ENCODE peak calls at places on chromosomes 5 and 9, in ten cellular contexts. W, Z, V, X, I, S, L, J, E and Q are unnamed samples.

GRCh38 chr5:88677943-88678779 is 204.8 kb downstream of the MEF2C start:
- DNase-seq in L (peak), X (no peak), I (no peak), S (no peak), V (no peak), Z (no peak), E (no peak), W (peak), J (no peak), Q (peak)

GRCh38 chr5:84322646-84323045 is 62.0 kb downstream of the EDIL3 start:
- DNase-seq in S (no peak), X (no peak), V (no peak), W (no peak), E (no peak), I (no peak), J (no peak), Z (no peak), L (no peak), Q (no peak)

GRCh38 chr5:10400834-10401233 is 40.8 kb upstream of the ROPN1L start:
- DNase-seq in L (no peak), W (no peak), E (no peak), X (no peak), Z (peak), J (peak), S (no peak), V (no peak), I (no peak), Q (no peak)

GRCh38 chr5:113487779-113488644 is at the start of gene MCC:
- DNase-seq in X (no peak), L (peak), J (peak), V (peak), I (peak), W (peak), Z (peak), E (peak), S (peak), Q (peak)

GRCh38 chr5:82719368-82719767 is 357.8 kb downstream of the TMEM167A start:
- DNase-seq in V (no peak), E (no peak), I (no peak), Z (no peak), J (peak), W (no peak), X (no peak), S (no peak), L (peak), Q (peak)

GRCh38 chr5:150542933-150543445 is 35.1 kb downstream of the NDST1 start:
- DNase-seq in I (no peak), S (no peak), V (no peak), E (no peak), J (no peak), Z (no peak), L (no peak), W (no peak), X (no peak), Q (no peak)

GRCh38 chr9:126463426-126463825 is 136.8 kb downstream of the MVB12B start:
- DNase-seq in W (no peak), X (no peak), V (no peak), S (no peak), Z (no peak), E (no peak), J (no peak), I (no peak), L (no peak), Q (no peak)

GRCh38 chr9:99140685-99141314 is 35.9 kb downstream of the TGFBR1 start:
- DNase-seq in X (peak), Z (peak), J (peak), I (no peak), E (peak), L (peak), V (peak), S (peak), W (no peak), Q (peak)

GRCh38 chr5:142587354-142587965 is 98.4 kb downstream of the FGF1 start:
- DNase-seq in S (peak), X (peak), E (peak), J (peak), L (peak), V (peak), Z (no peak), I (no peak), W (no peak), Q (peak)

GRCh38 chr5:6606884-6607558 is 25.8 kb downstream of the NSUN2 start:
- DNase-seq in I (no peak), W (no peak), E (no peak), S (no peak), V (no peak), X (no peak), Z (no peak), L (no peak), J (no peak), Q (no peak)

GRCh38 chr9:87537625-87538024 is 40.0 kb downstream of the DAPK1 start:
- DNase-seq in V (no peak), Z (no peak), X (no peak), W (no peak), J (no peak), I (no peak), S (no peak), E (no peak), L (no peak), Q (no peak)

GRCh38 chr9:127803507-127804352 is 1.0 kb downstream of the FPGS start:
- DNase-seq in S (no peak), V (no peak), E (peak), Z (no peak), J (no peak), I (peak), W (no peak), X (no peak), L (peak), Q (no peak)

GRCh38 chr9:73079326-73079725 is 72.3 kb upstream of the ANXA1 start:
- DNase-seq in V (no peak), S (no peak), J (no peak), L (peak), I (no peak), Z (no peak), X (no peak), W (no peak), E (no peak), Q (no peak)

GRCh38 chr5:10715605-10716004 is 45.4 kb downstream of the DAP start:
- DNase-seq in E (no peak), S (no peak), W (no peak), L (no peak), I (no peak), Z (no peak), X (no peak), V (no peak), J (no peak), Q (no peak)

GRCh38 chr5:133524597-133524996 is 87.7 kb downstream of the FSTL4 start:
- DNase-seq in L (no peak), I (no peak), Z (no peak), X (no peak), S (no peak), J (no peak), V (no peak), W (no peak), E (no peak), Q (no peak)

GRCh38 chr5:154220625-154221024 is 30.1 kb downstream of the GALNT10 start:
- DNase-seq in I (no peak), X (no peak), E (no peak), L (peak), J (peak), V (no peak), S (no peak), W (no peak), Z (no peak), Q (no peak)

GRCh38 chr5:143481697-143482531 is 78.4 kb upstream of the NR3C1 start:
- DNase-seq in X (no peak), E (no peak), Z (no peak), J (no peak), W (no peak), I (no peak), S (no peak), V (no peak), L (no peak), Q (no peak)

GRCh38 chr9:124448019-124448418 is 2.2 kb upstream of the ADGRD2 start:
- DNase-seq in I (no peak), L (no peak), W (peak), J (no peak), E (no peak), Z (no peak), V (no peak), X (no peak), S (no peak), Q (no peak)

DNA sequence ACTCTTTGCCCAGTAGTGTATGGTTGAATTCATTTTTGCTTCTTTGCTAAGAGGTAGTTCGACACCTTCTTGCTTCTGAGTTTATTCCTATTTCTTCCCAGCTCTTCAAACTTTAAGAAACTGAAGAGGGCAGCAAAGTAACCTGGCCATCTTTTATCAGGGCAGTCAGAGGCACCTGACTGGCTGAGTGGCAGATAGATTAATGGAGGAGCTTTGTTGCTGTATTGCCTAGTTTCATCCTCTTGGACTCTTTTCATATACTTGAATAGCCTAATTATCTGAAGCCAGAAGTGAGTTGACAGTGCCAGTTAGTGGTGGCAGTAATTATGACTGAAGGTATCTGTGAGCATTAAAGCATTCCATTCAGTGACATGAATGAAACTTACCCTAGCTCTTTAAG is 82.5 kb downstream of the UHRF2 start:
- DNase-seq in X (no peak), E (no peak), S (no peak), Z (no peak), I (no peak), V (no peak), J (no peak), L (no peak), W (no peak), Q (no peak)
- TF ChIP-seq CTCF in X (no peak), E (no peak), S (no peak), Z (no peak), I (no peak), V (no peak), J (no peak), L (no peak), W (no peak), Q (no peak)

GRCh38 chr5:179404321-179405053 is 59.2 kb upstream of the ADAMTS2 start:
- DNase-seq in E (no peak), S (no peak), W (no peak), J (peak), Z (no peak), I (peak), X (no peak), V (no peak), L (no peak), Q (no peak)
- TF ChIP-seq CTCF in E (no peak), S (peak), W (peak), J (peak), Z (peak), I (no peak), X (no peak), V (peak), L (peak), Q (no peak)

GRCh38 chr9:78786794-78787193 is 489.9 kb downstream of the PSAT1 start:
- DNase-seq in X (no peak), E (peak), J (peak), L (peak), I (no peak), S (no peak), W (no peak), Z (no peak), V (no peak), Q (no peak)

GRCh38 chr9:78781681-78782080 is 484.8 kb downstream of the PSAT1 start:
- DNase-seq in E (no peak), W (no peak), X (no peak), Z (no peak), V (no peak), I (no peak), S (no peak), L (peak), J (peak), Q (no peak)

GRCh38 chr9:78782858-78783257 is 485.9 kb downstream of the PSAT1 start:
- DNase-seq in W (no peak), J (peak), Z (no peak), L (peak), E (no peak), X (no peak), S (no peak), V (no peak), I (no peak), Q (no peak)

GRCh38 chr9:78782234-78782633 is 485.3 kb downstream of the PSAT1 start:
- DNase-seq in W (no peak), J (no peak), V (no peak), I (no peak), L (no peak), E (no peak), X (no peak), Z (no peak), S (no peak), Q (no peak)

GRCh38 chr9:78783743-78784142 is 486.8 kb downstream of the PSAT1 start:
- DNase-seq in I (no peak), E (no peak), W (no peak), J (no peak), S (no peak), L (no peak), V (no peak), X (no peak), Z (no peak), Q (no peak)
- TF ChIP-seq CTCF in I (no peak), E (no peak), W (no peak), J (peak), S (peak), L (peak), V (peak), X (no peak), Z (peak), Q (peak)

GRCh38 chr5:3142261-3143027 is 391.0 kb upstream of the IRX2 start:
- DNase-seq in W (no peak), E (no peak), V (no peak), I (no peak), X (no peak), S (no peak), J (no peak), Z (no peak), L (no peak), Q (no peak)

GRCh38 chr5:3143382-3143781 is 391.9 kb upstream of the IRX2 start:
- DNase-seq in W (no peak), L (no peak), X (no peak), I (no peak), Z (no peak), S (no peak), J (no peak), E (no peak), V (no peak), Q (no peak)

GRCh38 chr5:3140117-3140516 is 388.6 kb upstream of the IRX2 start:
- DNase-seq in S (no peak), I (no peak), J (no peak), V (no peak), X (no peak), L (no peak), Z (no peak), W (no peak), E (no peak), Q (no peak)

GRCh38 chr5:3139596-3139995 is 388.1 kb upstream of the IRX2 start:
- DNase-seq in X (no peak), J (no peak), W (no peak), E (no peak), S (no peak), V (no peak), Z (no peak), I (no peak), L (peak), Q (no peak)
- TF ChIP-seq CTCF in X (no peak), J (no peak), W (no peak), E (no peak), S (no peak), V (no peak), Z (no peak), I (no peak), L (no peak), Q (no peak)

DNA sequence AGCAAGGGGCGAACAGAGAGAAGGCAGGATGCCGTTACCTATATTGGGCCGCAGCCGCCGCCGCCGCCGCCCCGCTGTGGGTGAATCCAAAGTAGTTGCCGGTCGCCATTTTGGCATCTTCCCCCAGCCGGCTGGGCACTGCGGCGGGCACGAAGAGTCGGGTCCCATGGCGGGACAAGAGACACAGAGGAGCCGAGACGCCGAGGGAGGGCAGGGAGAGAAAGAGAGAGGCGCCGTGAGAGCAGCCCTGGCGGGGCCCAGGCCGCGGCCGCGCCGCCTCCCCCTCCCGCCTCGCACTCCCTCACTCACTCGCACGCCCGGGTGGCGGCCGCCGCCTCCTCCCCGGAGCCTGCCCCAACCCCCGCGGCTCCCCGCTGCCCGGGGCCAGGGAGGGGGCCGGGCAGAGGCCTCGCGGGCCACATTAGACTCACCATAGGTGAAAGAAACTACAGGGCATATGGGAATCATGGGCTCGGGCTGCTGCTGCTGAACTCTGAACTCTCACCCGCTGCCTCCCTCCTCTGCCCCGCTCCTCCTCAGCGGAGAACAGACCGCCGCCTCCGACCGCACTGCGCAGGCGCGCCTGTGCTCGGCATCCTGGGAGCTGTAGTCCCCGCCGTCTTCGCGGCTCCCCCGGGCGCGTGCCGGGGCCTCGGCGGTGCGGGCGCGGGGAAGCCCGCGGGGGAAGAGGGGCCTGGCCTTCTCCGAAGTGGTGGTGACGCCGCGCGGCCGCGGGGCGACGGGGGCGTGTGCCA is at the start of gene ZFR:
- DNase-seq in Z (peak), V (peak), J (peak), I (peak), W (peak), X (peak), S (peak), L (peak), E (peak), Q (peak)
- TF ChIP-seq CTCF in Z (no peak), V (no peak), J (no peak), I (no peak), W (no peak), X (no peak), S (no peak), L (no peak), E (no peak), Q (no peak)

DNA sequence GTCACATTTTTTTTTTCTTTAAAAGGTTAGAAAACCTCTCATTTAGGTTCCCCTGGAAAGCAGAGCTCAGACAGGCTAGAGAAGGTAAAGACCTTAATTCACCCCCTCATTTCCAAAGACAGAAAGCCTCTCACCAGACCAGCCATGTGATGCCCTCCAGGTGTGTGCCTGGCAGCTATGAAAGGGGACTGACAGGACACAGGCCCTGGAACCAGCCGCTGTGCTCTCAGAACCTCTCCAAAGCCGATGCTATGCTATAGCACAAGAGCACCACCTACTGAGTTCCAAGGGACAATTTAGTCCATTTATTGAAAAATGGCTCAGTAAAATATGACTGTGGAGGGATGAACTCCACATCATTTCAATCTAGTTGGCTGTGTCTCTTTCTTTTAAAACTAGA is 48.8 kb downstream of the FANCC start:
- DNase-seq in S (no peak), X (no peak), J (peak), W (no peak), I (no peak), E (peak), V (no peak), L (peak), Z (no peak), Q (no peak)
- TF ChIP-seq CTCF in S (no peak), X (peak), J (peak), W (peak), I (peak), E (peak), V (peak), L (peak), Z (peak), Q (no peak)